ENCODE peak calls at places on chromosomes 16 and 17, in five cellular contexts. One of them, this sample, is unnamed.
A peak's percentile ranks its signal among the peaks of the same experiment; 100 is the strongest.

GRCh38 chr17:37310940-37311339 is 64.8 kb upstream of the C17orf78 start:
- DNase-seq in neural crest cell: no peak
- DNase-seq in omental fat pad: no peak
- DNase-seq in ovary: no peak
- DNase-seq in HFF-Myc: no peak
- DNase-seq in this sample: no peak

GRCh38 chr17:73546770-73547345 is 97.4 kb downstream of the SDK2 start:
- DNase-seq in HFF-Myc: peak; percentile 7
- DNase-seq in ovary: no peak
- DNase-seq in omental fat pad: no peak
- DNase-seq in neural crest cell: no peak
- DNase-seq in this sample: peak; percentile 64

GRCh38 chr17:63774141-63774981 is at the start of gene DDX42:
- DNase-seq in HFF-Myc: no peak
- DNase-seq in ovary: peak; percentile 94
- DNase-seq in omental fat pad: peak; percentile 66
- DNase-seq in neural crest cell: peak; percentile 91
- DNase-seq in this sample: peak; percentile 95

GRCh38 chr16:11783319-11784047 is 13.6 kb downstream of the ZC3H7A start:
- DNase-seq in neural crest cell: no peak
- DNase-seq in omental fat pad: no peak
- DNase-seq in ovary: no peak
- DNase-seq in HFF-Myc: no peak
- DNase-seq in this sample: no peak

GRCh38 chr17:6323626-6324356 is 111.1 kb downstream of the AIPL1 start:
- DNase-seq in HFF-Myc: no peak
- DNase-seq in neural crest cell: no peak
- DNase-seq in ovary: no peak
- DNase-seq in omental fat pad: no peak
- DNase-seq in this sample: no peak

GRCh38 chr17:27858621-27859305 is 34.4 kb downstream of the LYRM9 start:
- DNase-seq in omental fat pad: no peak
- DNase-seq in neural crest cell: no peak
- DNase-seq in HFF-Myc: no peak
- DNase-seq in ovary: no peak
- DNase-seq in this sample: no peak

GRCh38 chr16:19980866-19981265 is 92.8 kb downstream of the GPR139 start:
- DNase-seq in neural crest cell: no peak
- DNase-seq in HFF-Myc: no peak
- DNase-seq in omental fat pad: no peak
- DNase-seq in ovary: no peak
- DNase-seq in this sample: peak; percentile 15

GRCh38 chr17:20184977-20185619 is 175.9 kb downstream of the SPECC1 start:
- DNase-seq in HFF-Myc: no peak
- DNase-seq in omental fat pad: no peak
- DNase-seq in ovary: no peak
- DNase-seq in neural crest cell: no peak
- DNase-seq in this sample: no peak

GRCh38 chr17:57986841-57987581 is 1.0 kb downstream of the VEZF1 start:
- DNase-seq in omental fat pad: no peak
- DNase-seq in ovary: no peak
- DNase-seq in HFF-Myc: no peak
- DNase-seq in neural crest cell: peak; percentile 42
- DNase-seq in this sample: peak; percentile 47

GRCh38 chr17:54982399-54982798 is 13.8 kb downstream of the STXBP4 start:
- DNase-seq in HFF-Myc: no peak
- DNase-seq in ovary: no peak
- DNase-seq in omental fat pad: no peak
- DNase-seq in neural crest cell: no peak
- DNase-seq in this sample: no peak

GRCh38 chr16:82108774-82109173 is 61.2 kb downstream of the MPHOSPH6 start:
- DNase-seq in ovary: no peak
- DNase-seq in HFF-Myc: no peak
- DNase-seq in omental fat pad: no peak
- DNase-seq in neural crest cell: no peak
- DNase-seq in this sample: no peak

GRCh38 chr16:31893824-31894223 is 20.2 kb downstream of the ZNF267 start:
- DNase-seq in neural crest cell: no peak
- DNase-seq in ovary: no peak
- DNase-seq in HFF-Myc: no peak
- DNase-seq in omental fat pad: no peak
- DNase-seq in this sample: no peak

GRCh38 chr17:68048996-68049395 is 13.5 kb downstream of the KPNA2 start:
- DNase-seq in ovary: no peak
- DNase-seq in HFF-Myc: no peak
- DNase-seq in omental fat pad: no peak
- DNase-seq in neural crest cell: no peak
- DNase-seq in this sample: no peak

GRCh38 chr17:78986048-78986648 is 6.4 kb upstream of the LGALS3BP start:
- DNase-seq in ovary: no peak
- DNase-seq in HFF-Myc: no peak
- DNase-seq in omental fat pad: no peak
- DNase-seq in neural crest cell: no peak
- DNase-seq in this sample: no peak

GRCh38 chr17:77572851-77573250 is 385.7 kb upstream of the TNRC6C start:
- DNase-seq in neural crest cell: no peak
- DNase-seq in ovary: no peak
- DNase-seq in HFF-Myc: no peak
- DNase-seq in omental fat pad: no peak
- DNase-seq in this sample: no peak

GRCh38 chr16:75943705-75944514 is 217.6 kb upstream of the CPHXL start:
- DNase-seq in neural crest cell: no peak
- DNase-seq in ovary: no peak
- DNase-seq in omental fat pad: no peak
- DNase-seq in HFF-Myc: no peak
- DNase-seq in this sample: no peak

GRCh38 chr16:28866454-28866804 is 2.8 kb downstream of the SH2B1 start:
- DNase-seq in ovary: no peak
- DNase-seq in HFF-Myc: no peak
- DNase-seq in neural crest cell: no peak
- DNase-seq in omental fat pad: no peak
- DNase-seq in this sample: no peak

GRCh38 chr17:40021471-40021961 is 6.3 kb downstream of the CSF3 start:
- DNase-seq in HFF-Myc: peak; percentile 72
- DNase-seq in omental fat pad: no peak
- DNase-seq in ovary: peak; percentile 59
- DNase-seq in neural crest cell: no peak
- DNase-seq in this sample: no peak

GRCh38 chr16:75053791-75054555 is 55.1 kb downstream of the ZNRF1 start:
- DNase-seq in omental fat pad: peak; percentile 36
- DNase-seq in neural crest cell: no peak
- DNase-seq in HFF-Myc: no peak
- DNase-seq in ovary: no peak
- DNase-seq in this sample: no peak

GRCh38 chr16:54275956-54276355 is 10.6 kb downstream of the IRX3 start:
- DNase-seq in ovary: no peak
- DNase-seq in omental fat pad: no peak
- DNase-seq in neural crest cell: no peak
- DNase-seq in HFF-Myc: no peak
- DNase-seq in this sample: no peak

GRCh38 chr17:56172517-56172982 is 19.3 kb downstream of the ANKFN1 start:
- DNase-seq in neural crest cell: no peak
- DNase-seq in ovary: no peak
- DNase-seq in HFF-Myc: no peak
- DNase-seq in omental fat pad: no peak
- DNase-seq in this sample: no peak

GRCh38 chr16:50521246-50521900 is 26.8 kb upstream of the NKD1 start:
- DNase-seq in neural crest cell: no peak
- DNase-seq in ovary: no peak
- DNase-seq in omental fat pad: no peak
- DNase-seq in HFF-Myc: no peak
- DNase-seq in this sample: no peak

GRCh38 chr16:61934591-61934990 is 101.6 kb downstream of the CDH8 start:
- DNase-seq in omental fat pad: no peak
- DNase-seq in ovary: no peak
- DNase-seq in HFF-Myc: no peak
- DNase-seq in neural crest cell: no peak
- DNase-seq in this sample: no peak

GRCh38 chr16:61937646-61938045 is 98.6 kb downstream of the CDH8 start:
- DNase-seq in HFF-Myc: no peak
- DNase-seq in omental fat pad: no peak
- DNase-seq in neural crest cell: no peak
- DNase-seq in ovary: no peak
- DNase-seq in this sample: no peak

DNA sequence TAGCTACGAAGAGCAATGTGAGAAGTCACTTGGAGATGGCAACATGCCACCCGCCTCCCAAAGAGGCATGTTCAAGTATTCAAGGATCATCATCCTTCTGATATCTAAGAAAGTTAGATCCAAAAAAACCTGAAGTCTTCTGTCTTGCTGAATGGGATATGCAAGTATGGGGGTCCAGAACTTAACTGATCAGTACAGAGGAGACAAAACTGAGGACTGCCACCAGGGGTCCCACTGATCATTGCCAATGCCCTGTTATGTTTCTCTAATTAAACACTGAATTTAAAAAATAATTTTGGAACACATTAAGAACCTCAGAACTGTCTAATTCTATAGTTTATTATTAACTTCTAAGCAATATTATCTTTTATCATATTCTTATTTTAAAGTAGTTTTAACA is 99.7 kb downstream of the CDH8 start:
- DNase-seq in omental fat pad: no peak
- DNase-seq in HFF-Myc: no peak
- DNase-seq in ovary: no peak
- DNase-seq in neural crest cell: no peak
- DNase-seq in this sample: peak; percentile 22
- TF ChIP-seq CTCF in omental fat pad: no peak
- TF ChIP-seq CTCF in HFF-Myc: no peak
- TF ChIP-seq CTCF in ovary: no peak
- TF ChIP-seq CTCF in neural crest cell: peak; percentile 65
- TF ChIP-seq CTCF in this sample: peak; percentile 71

GRCh38 chr17:17424552-17424951 is 52.2 kb upstream of the MED9 start:
- DNase-seq in ovary: no peak
- DNase-seq in HFF-Myc: no peak
- DNase-seq in neural crest cell: no peak
- DNase-seq in omental fat pad: no peak
- DNase-seq in this sample: no peak

GRCh38 chr17:17423656-17424055 is 53.1 kb upstream of the MED9 start:
- DNase-seq in HFF-Myc: no peak
- DNase-seq in neural crest cell: no peak
- DNase-seq in omental fat pad: no peak
- DNase-seq in ovary: no peak
- DNase-seq in this sample: no peak

GRCh38 chr17:17426184-17426583 is 50.6 kb upstream of the MED9 start:
- DNase-seq in neural crest cell: no peak
- DNase-seq in HFF-Myc: no peak
- DNase-seq in omental fat pad: no peak
- DNase-seq in ovary: no peak
- DNase-seq in this sample: no peak

GRCh38 chr17:17425591-17425990 is 51.2 kb upstream of the MED9 start:
- DNase-seq in neural crest cell: no peak
- DNase-seq in ovary: no peak
- DNase-seq in omental fat pad: no peak
- DNase-seq in HFF-Myc: no peak
- DNase-seq in this sample: no peak

DNA sequence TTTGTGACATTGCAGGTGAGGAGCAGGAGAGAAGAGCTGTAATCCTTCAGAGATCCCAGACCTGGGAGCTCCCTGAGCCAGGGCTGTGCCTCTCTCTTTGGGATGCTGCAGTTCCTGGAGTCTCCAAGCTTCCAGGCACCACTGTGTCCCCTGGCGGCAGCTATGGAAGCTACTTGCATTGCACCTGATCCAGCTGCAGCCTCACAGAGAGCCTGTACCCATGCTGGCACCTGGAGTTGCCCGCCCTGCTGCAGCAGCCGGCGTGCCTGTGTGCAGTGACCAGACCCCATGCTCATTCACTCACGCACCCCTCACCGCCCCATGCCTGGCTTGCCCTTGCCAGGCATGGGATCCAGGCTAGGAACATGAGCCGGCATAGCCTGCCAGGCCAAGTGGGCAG is 51.8 kb upstream of the MED9 start:
- DNase-seq in neural crest cell: no peak
- DNase-seq in HFF-Myc: no peak
- DNase-seq in ovary: no peak
- DNase-seq in omental fat pad: no peak
- DNase-seq in this sample: no peak
- TF ChIP-seq CTCF in neural crest cell: no peak
- TF ChIP-seq CTCF in HFF-Myc: no peak
- TF ChIP-seq CTCF in ovary: no peak
- TF ChIP-seq CTCF in omental fat pad: no peak
- TF ChIP-seq CTCF in this sample: no peak

DNA sequence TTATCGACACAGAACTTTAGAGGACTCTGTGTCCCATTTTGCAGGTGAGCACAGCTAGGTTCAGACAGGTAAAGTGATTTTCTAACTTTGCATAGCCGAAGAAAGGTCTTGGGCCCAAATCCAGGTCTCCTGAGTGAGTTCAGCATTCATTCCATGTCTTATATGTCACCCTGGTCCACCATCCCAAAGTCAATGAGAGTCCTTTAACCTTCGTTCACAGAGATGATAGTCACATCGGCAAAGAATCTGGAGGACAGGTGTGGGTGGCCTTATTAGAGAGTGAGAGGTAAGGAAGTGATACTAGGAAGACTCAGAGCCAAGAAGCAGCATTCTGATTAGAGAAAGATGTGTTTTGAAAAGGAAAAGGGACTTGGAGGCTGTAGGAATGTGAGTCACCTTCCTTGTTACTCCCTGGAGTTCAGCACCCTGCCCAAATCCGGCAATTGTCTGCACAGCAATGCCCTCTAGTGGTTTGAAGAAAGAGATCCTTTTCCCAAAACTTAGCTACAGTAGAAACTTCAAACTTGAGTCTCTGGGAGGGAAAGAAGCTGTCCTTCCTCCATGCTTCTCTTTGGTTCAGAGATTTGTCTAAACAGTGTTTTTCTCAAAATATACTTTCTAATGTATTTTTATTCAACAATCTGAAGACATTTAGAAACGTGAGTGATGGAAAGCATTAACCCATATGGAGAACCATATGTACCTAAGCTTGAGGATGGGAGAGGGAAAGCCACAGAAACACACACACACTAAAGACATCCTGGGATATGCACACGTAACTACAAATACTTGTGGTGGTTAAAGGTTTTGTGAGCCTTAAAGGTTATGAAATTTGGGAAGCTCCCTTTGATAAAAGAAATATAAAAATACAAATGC is 96.4 kb upstream of the SHISA6 start:
- DNase-seq in neural crest cell: peak; percentile 23
- DNase-seq in ovary: no peak
- DNase-seq in omental fat pad: no peak
- DNase-seq in HFF-Myc: peak; percentile 0
- DNase-seq in this sample: peak; percentile 45
- TF ChIP-seq CTCF in neural crest cell: peak; percentile 79
- TF ChIP-seq CTCF in ovary: no peak
- TF ChIP-seq CTCF in omental fat pad: no peak
- TF ChIP-seq CTCF in HFF-Myc: peak; percentile 27
- TF ChIP-seq CTCF in this sample: peak; percentile 68

DNA sequence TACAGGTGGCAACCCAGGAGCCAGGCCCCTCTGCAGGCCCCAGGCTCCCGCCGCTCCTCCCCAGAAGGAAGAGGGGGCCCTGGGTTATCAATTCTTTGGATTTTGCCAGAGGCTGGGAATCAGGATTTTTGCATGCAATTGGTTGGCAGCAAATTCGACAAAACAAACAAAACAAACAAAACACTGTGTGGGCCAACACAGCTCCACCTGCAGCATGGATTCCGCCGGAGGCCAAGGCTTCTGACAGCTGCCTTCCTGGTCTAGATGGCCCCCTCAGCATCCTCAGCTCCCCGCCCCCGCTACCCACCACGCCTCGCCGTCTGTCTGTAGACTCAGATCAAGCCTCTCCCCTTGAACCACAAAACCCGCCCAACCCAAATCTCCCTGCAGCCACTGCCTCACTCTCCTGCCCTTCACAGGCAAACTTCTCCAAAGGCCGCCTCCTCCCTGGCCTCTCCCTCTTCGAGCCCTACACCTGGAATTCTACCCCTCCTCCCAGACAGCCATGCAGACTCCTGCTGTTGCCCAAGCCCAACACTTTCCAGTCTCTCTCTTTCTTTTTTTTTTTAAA is 58.0 kb downstream of the RTN4RL1 start:
- DNase-seq in ovary: no peak
- DNase-seq in omental fat pad: no peak
- DNase-seq in HFF-Myc: no peak
- DNase-seq in neural crest cell: no peak
- DNase-seq in this sample: no peak
- TF ChIP-seq CTCF in ovary: no peak
- TF ChIP-seq CTCF in omental fat pad: no peak
- TF ChIP-seq CTCF in HFF-Myc: no peak
- TF ChIP-seq CTCF in neural crest cell: no peak
- TF ChIP-seq CTCF in this sample: no peak